ENCODE peak calls at places on chromosomes 11 and 22, in five cellular contexts. T, I, J, W and X are unnamed samples.

GRCh38 chr22:49656291-49656851 is 171.3 kb downstream of the BRD1 start:
- DNase-seq in J (no peak), T (no peak), W (no peak), I (no peak), X (no peak)

GRCh38 chr22:38964989-38965388 is 7.6 kb downstream of the APOBEC3A start:
- DNase-seq in W (no peak), T (no peak), J (no peak), I (peak), X (no peak)

GRCh38 chr11:63212742-63213141 is 30.7 kb downstream of the SLC22A25 start:
- DNase-seq in W (peak), J (peak), T (no peak), I (no peak), X (peak)

GRCh38 chr11:28384418-28384817 is 276.2 kb downstream of the METTL15 start:
- DNase-seq in T (no peak), W (peak), I (no peak), J (no peak), X (no peak)

GRCh38 chr11:2930705-2931415 is 1.6 kb upstream of the PHLDA2 start:
- DNase-seq in T (peak), J (peak), W (peak), I (peak), X (peak)

GRCh38 chr22:38755155-38755910 is 465 bp downstream of the SUN2 start:
- DNase-seq in W (peak), T (peak), J (peak), I (peak), X (peak)

GRCh38 chr11:2136209-2136951 is 2.8 kb downstream of the IGF2 start:
- DNase-seq in W (no peak), T (no peak), J (no peak), I (no peak), X (no peak)

GRCh38 chr11:93521086-93521485 is 22.1 kb downstream of the SMCO4 start:
- DNase-seq in T (no peak), I (no peak), J (no peak), W (no peak), X (no peak)

GRCh38 chr11:113796663-113797259 is 17.2 kb downstream of the CLDN25 start:
- DNase-seq in J (peak), T (no peak), W (peak), I (no peak), X (peak)

GRCh38 chr11:102254047-102254446 is 63.2 kb upstream of the BIRC3 start:
- DNase-seq in I (no peak), W (no peak), J (peak), T (no peak), X (peak)

GRCh38 chr11:96338910-96339703 is 3.9 kb downstream of the MAML2 start:
- DNase-seq in T (peak), W (peak), J (no peak), I (no peak), X (peak)

GRCh38 chr11:64011371-64011770 is 24.4 kb upstream of the FLRT1 start:
- DNase-seq in J (no peak), W (no peak), I (no peak), T (no peak), X (no peak)

GRCh38 chr11:66686801-66687750 is 9.4 kb upstream of the RBM4B start:
- DNase-seq in T (peak), W (no peak), J (peak), I (no peak), X (no peak)

GRCh38 chr11:120441592-120441991 is 70.0 kb upstream of the GRIK4 start:
- DNase-seq in T (no peak), W (no peak), I (no peak), J (no peak), X (no peak)

GRCh38 chr11:57567210-57567511 is 311 bp downstream of the UBE2L6 start:
- DNase-seq in J (no peak), W (peak), T (no peak), I (no peak), X (no peak)

GRCh38 chr11:128496684-128497056 is 90.7 kb downstream of the ETS1 start:
- DNase-seq in W (peak), J (no peak), T (no peak), I (no peak), X (peak)

GRCh38 chr11:128497057-128497957 is 90.1 kb downstream of the ETS1 start:
- DNase-seq in T (no peak), I (peak), J (no peak), W (peak), X (peak)

GRCh38 chr11:128494418-128495332 is 92.7 kb downstream of the ETS1 start:
- DNase-seq in J (no peak), I (no peak), T (no peak), W (no peak), X (no peak)

GRCh38 chr11:128498846-128499245 is 88.5 kb downstream of the ETS1 start:
- DNase-seq in I (no peak), T (no peak), W (no peak), J (no peak), X (no peak)

DNA sequence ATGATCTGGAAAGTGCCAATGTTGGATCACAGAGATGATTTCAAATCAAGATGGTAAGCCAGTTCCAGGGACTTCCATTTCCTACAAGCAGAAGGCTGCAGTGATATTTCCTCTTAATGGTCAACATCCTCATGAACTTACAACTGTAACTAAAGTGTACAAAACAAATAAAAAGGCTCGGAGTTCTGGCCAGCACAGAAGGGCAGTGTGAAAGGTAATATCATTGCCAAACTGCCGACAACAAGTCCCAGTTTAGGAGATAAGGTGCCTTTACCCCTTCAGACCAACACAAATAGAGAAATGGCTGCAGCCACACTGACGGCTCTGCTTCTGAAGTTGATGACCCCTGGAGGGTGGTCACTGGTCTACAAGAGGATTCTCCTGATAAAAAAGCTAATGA is 91.1 kb downstream of the ETS1 start:
- DNase-seq in J (no peak), W (no peak), T (no peak), I (no peak), X (no peak)
- H3K4me3 ChIP-seq in J (no peak), W (no peak), T (no peak), I (no peak), X (no peak)

DNA sequence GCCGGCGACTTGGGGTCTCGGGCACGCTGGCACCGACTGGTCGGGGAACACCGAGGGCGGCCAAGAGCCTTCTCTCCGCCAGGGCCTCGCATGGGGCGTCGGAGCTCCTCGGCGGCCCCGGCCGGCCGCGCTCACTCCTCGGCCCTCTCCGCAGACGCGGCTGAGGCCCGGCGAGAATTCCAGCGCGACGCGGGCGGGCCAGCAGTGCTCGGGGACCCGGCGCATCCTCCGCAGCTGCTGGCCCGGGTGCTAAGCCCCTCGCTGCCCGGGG is 5.6 kb downstream of the TBX1 start:
- DNase-seq in J (peak), T (no peak), I (no peak), W (no peak), X (no peak)
- H3K4me3 ChIP-seq in J (no peak), T (peak), I (no peak), W (no peak), X (no peak)

GRCh38 chr11:46560300-46561025 is 33.4 kb downstream of the AMBRA1 start:
- DNase-seq in T (no peak), J (no peak), I (no peak), W (peak), X (no peak)
- H3K4me3 ChIP-seq in T (peak), J (no peak), I (no peak), W (peak), X (no peak)

DNA sequence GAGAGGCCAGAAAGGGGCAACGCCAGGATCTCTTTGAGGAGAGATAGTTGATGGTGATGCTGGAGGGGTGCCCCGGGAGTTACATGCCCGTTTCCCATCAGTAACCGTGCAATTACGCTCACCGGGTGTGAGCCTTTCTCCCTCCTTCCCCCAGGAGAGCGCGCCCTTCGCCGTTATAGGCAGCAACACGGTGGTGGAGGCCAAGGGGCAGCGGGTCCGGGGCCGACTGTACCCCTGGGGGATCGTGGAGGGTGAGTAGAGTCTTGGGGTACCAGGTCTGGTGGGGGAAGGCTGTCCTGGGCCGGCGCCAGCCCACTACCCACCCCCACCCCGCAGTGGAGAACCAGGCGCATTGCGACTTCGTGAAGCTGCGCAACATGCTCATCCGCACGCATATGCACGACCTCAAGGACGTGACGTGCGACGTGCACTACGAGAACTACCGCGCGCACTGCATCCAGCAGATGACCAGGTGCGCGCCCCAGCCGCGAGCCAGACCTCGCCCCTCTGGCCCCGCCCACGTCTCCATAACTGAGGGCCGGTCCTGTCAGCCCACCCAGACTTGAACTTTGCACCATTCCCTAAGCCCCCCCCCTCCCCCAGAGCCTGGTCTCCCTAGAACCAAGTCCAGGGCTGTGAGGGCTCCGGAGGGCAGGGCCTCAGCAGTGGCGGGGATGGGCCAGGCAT is 1.7 kb upstream of the GP1BB start:
- DNase-seq in I (no peak), J (peak), T (no peak), W (no peak), X (no peak)
- H3K4me3 ChIP-seq in I (no peak), J (peak), T (no peak), W (no peak), X (no peak)

DNA sequence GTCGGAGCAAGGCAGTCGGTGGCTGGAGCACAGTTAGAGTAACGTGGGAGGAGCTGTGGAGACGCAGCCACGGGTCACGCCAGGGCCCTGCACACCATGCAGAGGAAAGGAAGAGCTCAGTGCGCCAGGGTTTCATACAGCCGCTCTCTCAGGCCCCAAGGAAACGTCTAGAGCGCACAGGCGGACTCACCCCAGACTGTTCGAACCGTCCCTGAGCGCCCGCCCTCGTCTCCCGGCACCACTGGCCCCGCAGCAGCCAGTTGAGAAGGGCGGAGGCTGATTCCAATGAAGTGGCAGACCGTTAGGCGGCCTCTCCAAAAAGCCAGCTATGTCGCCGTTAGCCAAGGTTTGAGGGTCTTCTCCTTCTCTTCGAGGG is 483 bp upstream of the HYLS1 start:
- DNase-seq in W (peak), J (peak), I (peak), T (peak), X (peak)
- H3K4me3 ChIP-seq in W (peak), J (no peak), I (no peak), T (peak), X (peak)

GRCh38 chr22:42417645-42418303 is 14.4 kb downstream of the NFAM1 start:
- DNase-seq in T (no peak), J (no peak), W (no peak), I (no peak), X (no peak)

GRCh38 chr22:42414565-42415298 is 17.5 kb downstream of the NFAM1 start:
- DNase-seq in W (no peak), T (no peak), I (no peak), J (no peak), X (no peak)

GRCh38 chr22:42418811-42419243 is 13.4 kb downstream of the NFAM1 start:
- DNase-seq in J (no peak), I (no peak), W (no peak), T (no peak), X (no peak)

GRCh38 chr22:42416671-42417230 is 15.5 kb downstream of the NFAM1 start:
- DNase-seq in J (no peak), I (no peak), T (no peak), W (no peak), X (no peak)

GRCh38 chr22:42419328-42419881 is 12.8 kb downstream of the NFAM1 start:
- DNase-seq in T (no peak), I (peak), W (no peak), J (no peak), X (no peak)
- H3K4me3 ChIP-seq in T (no peak), I (no peak), W (no peak), J (no peak), X (no peak)